ENCODE peak calls at places on chromosomes 6 and 20, in ten cellular contexts. One of them, this sample, is unnamed.

GRCh38 chr20:44552568-44552949 is 29.8 kb upstream of the PKIG start:
- DNase-seq in BJ: no peak
- DNase-seq in AG04450: no peak
- DNase-seq in cerebellar nuclear complex: no peak
- DNase-seq in activated effector memory CD4-positive, alpha-beta T cell treated with anti-CD3 and anti-CD28 coated beads, Interleukin-2, amount 50 U/mL, for 16 hours: no peak
- DNase-seq in fibroblast of mammary gland: no peak
- DNase-seq in HCEC 1CT: no peak
- DNase-seq in COR-L47: no peak
- DNase-seq in heart right ventricle: no peak
- DNase-seq in caudate nucleus: no peak
- DNase-seq in this sample: no peak

GRCh38 chr20:709864-710761 is 34.5 kb upstream of the SCRT2 start:
- DNase-seq in BJ: no peak
- DNase-seq in AG04450: no peak
- DNase-seq in cerebellar nuclear complex: no peak
- DNase-seq in activated effector memory CD4-positive, alpha-beta T cell treated with anti-CD3 and anti-CD28 coated beads, Interleukin-2, amount 50 U/mL, for 16 hours: peak
- DNase-seq in fibroblast of mammary gland: no peak
- DNase-seq in HCEC 1CT: no peak
- DNase-seq in COR-L47: peak
- DNase-seq in heart right ventricle: no peak
- DNase-seq in caudate nucleus: no peak
- DNase-seq in this sample: no peak

GRCh38 chr20:24831232-24831631 is 117.8 kb upstream of the CST7 start:
- DNase-seq in BJ: no peak
- DNase-seq in AG04450: no peak
- DNase-seq in cerebellar nuclear complex: no peak
- DNase-seq in activated effector memory CD4-positive, alpha-beta T cell treated with anti-CD3 and anti-CD28 coated beads, Interleukin-2, amount 50 U/mL, for 16 hours: no peak
- DNase-seq in fibroblast of mammary gland: no peak
- DNase-seq in HCEC 1CT: no peak
- DNase-seq in COR-L47: no peak
- DNase-seq in heart right ventricle: no peak
- DNase-seq in caudate nucleus: no peak
- DNase-seq in this sample: no peak

GRCh38 chr6:88383183-88383582 is 217.0 kb upstream of the CNR1 start:
- DNase-seq in BJ: no peak
- DNase-seq in AG04450: no peak
- DNase-seq in cerebellar nuclear complex: no peak
- DNase-seq in activated effector memory CD4-positive, alpha-beta T cell treated with anti-CD3 and anti-CD28 coated beads, Interleukin-2, amount 50 U/mL, for 16 hours: no peak
- DNase-seq in fibroblast of mammary gland: no peak
- DNase-seq in HCEC 1CT: no peak
- DNase-seq in COR-L47: no peak
- DNase-seq in heart right ventricle: no peak
- DNase-seq in caudate nucleus: no peak
- DNase-seq in this sample: peak

GRCh38 chr6:110378552-110378951 is 20.4 kb upstream of the METTL24 start:
- DNase-seq in BJ: no peak
- DNase-seq in AG04450: no peak
- DNase-seq in cerebellar nuclear complex: no peak
- DNase-seq in activated effector memory CD4-positive, alpha-beta T cell treated with anti-CD3 and anti-CD28 coated beads, Interleukin-2, amount 50 U/mL, for 16 hours: no peak
- DNase-seq in fibroblast of mammary gland: no peak
- DNase-seq in HCEC 1CT: no peak
- DNase-seq in COR-L47: no peak
- DNase-seq in heart right ventricle: no peak
- DNase-seq in caudate nucleus: no peak
- DNase-seq in this sample: no peak

GRCh38 chr20:53216856-53217576 is 244.9 kb downstream of the TSHZ2 start:
- DNase-seq in BJ: no peak
- DNase-seq in AG04450: no peak
- DNase-seq in cerebellar nuclear complex: no peak
- DNase-seq in activated effector memory CD4-positive, alpha-beta T cell treated with anti-CD3 and anti-CD28 coated beads, Interleukin-2, amount 50 U/mL, for 16 hours: peak
- DNase-seq in fibroblast of mammary gland: peak
- DNase-seq in HCEC 1CT: no peak
- DNase-seq in COR-L47: peak
- DNase-seq in heart right ventricle: peak
- DNase-seq in caudate nucleus: peak
- DNase-seq in this sample: peak

GRCh38 chr6:136647363-136647763 is 97.1 kb upstream of the MAP7 start:
- DNase-seq in BJ: no peak
- DNase-seq in AG04450: peak
- DNase-seq in cerebellar nuclear complex: no peak
- DNase-seq in activated effector memory CD4-positive, alpha-beta T cell treated with anti-CD3 and anti-CD28 coated beads, Interleukin-2, amount 50 U/mL, for 16 hours: peak
- DNase-seq in fibroblast of mammary gland: peak
- DNase-seq in HCEC 1CT: peak
- DNase-seq in COR-L47: no peak
- DNase-seq in heart right ventricle: peak
- DNase-seq in caudate nucleus: no peak
- DNase-seq in this sample: peak

GRCh38 chr6:29510746-29511300 is 23.1 kb upstream of the MAS1L start:
- DNase-seq in BJ: no peak
- DNase-seq in AG04450: no peak
- DNase-seq in cerebellar nuclear complex: no peak
- DNase-seq in activated effector memory CD4-positive, alpha-beta T cell treated with anti-CD3 and anti-CD28 coated beads, Interleukin-2, amount 50 U/mL, for 16 hours: no peak
- DNase-seq in fibroblast of mammary gland: no peak
- DNase-seq in HCEC 1CT: no peak
- DNase-seq in COR-L47: no peak
- DNase-seq in heart right ventricle: no peak
- DNase-seq in caudate nucleus: no peak
- DNase-seq in this sample: no peak

GRCh38 chr6:139654888-139655782 is 280.7 kb upstream of the CITED2 start:
- DNase-seq in BJ: no peak
- DNase-seq in AG04450: no peak
- DNase-seq in cerebellar nuclear complex: no peak
- DNase-seq in activated effector memory CD4-positive, alpha-beta T cell treated with anti-CD3 and anti-CD28 coated beads, Interleukin-2, amount 50 U/mL, for 16 hours: no peak
- DNase-seq in fibroblast of mammary gland: no peak
- DNase-seq in HCEC 1CT: no peak
- DNase-seq in COR-L47: no peak
- DNase-seq in heart right ventricle: no peak
- DNase-seq in caudate nucleus: no peak
- DNase-seq in this sample: no peak

GRCh38 chr20:62368629-62369507 is 1.8 kb upstream of the LAMA5 start:
- DNase-seq in BJ: no peak
- DNase-seq in AG04450: no peak
- DNase-seq in cerebellar nuclear complex: no peak
- DNase-seq in activated effector memory CD4-positive, alpha-beta T cell treated with anti-CD3 and anti-CD28 coated beads, Interleukin-2, amount 50 U/mL, for 16 hours: no peak
- DNase-seq in fibroblast of mammary gland: peak
- DNase-seq in HCEC 1CT: peak
- DNase-seq in COR-L47: no peak
- DNase-seq in heart right ventricle: peak
- DNase-seq in caudate nucleus: no peak
- DNase-seq in this sample: peak

GRCh38 chr20:38935285-38935684 is 9.1 kb downstream of the FAM83D start:
- DNase-seq in BJ: no peak
- DNase-seq in AG04450: no peak
- DNase-seq in cerebellar nuclear complex: no peak
- DNase-seq in activated effector memory CD4-positive, alpha-beta T cell treated with anti-CD3 and anti-CD28 coated beads, Interleukin-2, amount 50 U/mL, for 16 hours: peak
- DNase-seq in fibroblast of mammary gland: peak
- DNase-seq in HCEC 1CT: peak
- DNase-seq in COR-L47: no peak
- DNase-seq in heart right ventricle: no peak
- DNase-seq in caudate nucleus: no peak
- DNase-seq in this sample: peak

GRCh38 chr6:149862901-149863595 is 1.1 kb downstream of the LRP11 start:
- DNase-seq in BJ: no peak
- DNase-seq in AG04450: no peak
- DNase-seq in cerebellar nuclear complex: no peak
- DNase-seq in activated effector memory CD4-positive, alpha-beta T cell treated with anti-CD3 and anti-CD28 coated beads, Interleukin-2, amount 50 U/mL, for 16 hours: peak
- DNase-seq in fibroblast of mammary gland: peak
- DNase-seq in HCEC 1CT: peak
- DNase-seq in COR-L47: no peak
- DNase-seq in heart right ventricle: peak
- DNase-seq in caudate nucleus: peak
- DNase-seq in this sample: peak

GRCh38 chr6:3843379-3844096 is 5.6 kb upstream of the FAM50B start:
- DNase-seq in BJ: no peak
- DNase-seq in AG04450: no peak
- DNase-seq in cerebellar nuclear complex: no peak
- DNase-seq in activated effector memory CD4-positive, alpha-beta T cell treated with anti-CD3 and anti-CD28 coated beads, Interleukin-2, amount 50 U/mL, for 16 hours: no peak
- DNase-seq in fibroblast of mammary gland: no peak
- DNase-seq in HCEC 1CT: peak
- DNase-seq in COR-L47: no peak
- DNase-seq in heart right ventricle: no peak
- DNase-seq in caudate nucleus: no peak
- DNase-seq in this sample: peak

GRCh38 chr20:22584630-22584921 is 204 bp upstream of the FOXA2 start:
- DNase-seq in BJ: no peak
- DNase-seq in AG04450: no peak
- DNase-seq in cerebellar nuclear complex: no peak
- DNase-seq in activated effector memory CD4-positive, alpha-beta T cell treated with anti-CD3 and anti-CD28 coated beads, Interleukin-2, amount 50 U/mL, for 16 hours: no peak
- DNase-seq in fibroblast of mammary gland: no peak
- DNase-seq in HCEC 1CT: no peak
- DNase-seq in COR-L47: peak
- DNase-seq in heart right ventricle: no peak
- DNase-seq in caudate nucleus: no peak
- DNase-seq in this sample: no peak

GRCh38 chr6:45675634-45676033 is 297.9 kb upstream of the SUPT3H start:
- DNase-seq in BJ: no peak
- DNase-seq in AG04450: no peak
- DNase-seq in cerebellar nuclear complex: no peak
- DNase-seq in activated effector memory CD4-positive, alpha-beta T cell treated with anti-CD3 and anti-CD28 coated beads, Interleukin-2, amount 50 U/mL, for 16 hours: no peak
- DNase-seq in fibroblast of mammary gland: no peak
- DNase-seq in HCEC 1CT: no peak
- DNase-seq in COR-L47: no peak
- DNase-seq in heart right ventricle: no peak
- DNase-seq in caudate nucleus: no peak
- DNase-seq in this sample: no peak

GRCh38 chr20:33689973-33690372 is 3.8 kb upstream of the E2F1 start:
- DNase-seq in BJ: no peak
- DNase-seq in AG04450: no peak
- DNase-seq in cerebellar nuclear complex: no peak
- DNase-seq in activated effector memory CD4-positive, alpha-beta T cell treated with anti-CD3 and anti-CD28 coated beads, Interleukin-2, amount 50 U/mL, for 16 hours: peak
- DNase-seq in fibroblast of mammary gland: peak
- DNase-seq in HCEC 1CT: no peak
- DNase-seq in COR-L47: no peak
- DNase-seq in heart right ventricle: no peak
- DNase-seq in caudate nucleus: no peak
- DNase-seq in this sample: peak

GRCh38 chr6:33206864-33207568 is 1.3 kb upstream of the RING1 start:
- DNase-seq in BJ: no peak
- DNase-seq in AG04450: no peak
- DNase-seq in cerebellar nuclear complex: no peak
- DNase-seq in activated effector memory CD4-positive, alpha-beta T cell treated with anti-CD3 and anti-CD28 coated beads, Interleukin-2, amount 50 U/mL, for 16 hours: peak
- DNase-seq in fibroblast of mammary gland: no peak
- DNase-seq in HCEC 1CT: no peak
- DNase-seq in COR-L47: no peak
- DNase-seq in heart right ventricle: no peak
- DNase-seq in caudate nucleus: no peak
- DNase-seq in this sample: no peak

GRCh38 chr6:18416341-18416679 is 29.2 kb downstream of the RNF144B start:
- DNase-seq in BJ: no peak
- DNase-seq in AG04450: no peak
- DNase-seq in cerebellar nuclear complex: no peak
- DNase-seq in activated effector memory CD4-positive, alpha-beta T cell treated with anti-CD3 and anti-CD28 coated beads, Interleukin-2, amount 50 U/mL, for 16 hours: no peak
- DNase-seq in fibroblast of mammary gland: no peak
- DNase-seq in HCEC 1CT: no peak
- DNase-seq in COR-L47: no peak
- DNase-seq in heart right ventricle: no peak
- DNase-seq in caudate nucleus: no peak
- DNase-seq in this sample: no peak

GRCh38 chr6:16318953-16319720 is 80.8 kb downstream of the GMPR start:
- DNase-seq in BJ: no peak
- DNase-seq in AG04450: no peak
- DNase-seq in cerebellar nuclear complex: no peak
- DNase-seq in activated effector memory CD4-positive, alpha-beta T cell treated with anti-CD3 and anti-CD28 coated beads, Interleukin-2, amount 50 U/mL, for 16 hours: no peak
- DNase-seq in fibroblast of mammary gland: no peak
- DNase-seq in HCEC 1CT: no peak
- DNase-seq in COR-L47: no peak
- DNase-seq in heart right ventricle: no peak
- DNase-seq in caudate nucleus: no peak
- DNase-seq in this sample: no peak

GRCh38 chr20:47785321-47785899 is at the start of gene SULF2:
- DNase-seq in BJ: no peak
- DNase-seq in AG04450: no peak
- DNase-seq in cerebellar nuclear complex: no peak
- DNase-seq in activated effector memory CD4-positive, alpha-beta T cell treated with anti-CD3 and anti-CD28 coated beads, Interleukin-2, amount 50 U/mL, for 16 hours: no peak
- DNase-seq in fibroblast of mammary gland: no peak
- DNase-seq in HCEC 1CT: no peak
- DNase-seq in COR-L47: no peak
- DNase-seq in heart right ventricle: peak
- DNase-seq in caudate nucleus: no peak
- DNase-seq in this sample: peak

This sample was measured in cardiac fibroblast.